ENCODE peak calls at places on chromosomes 5 and 9, in seven cellular contexts. K, P, B, R, Y, X and U are unnamed samples.

GRCh38 chr9:103397868-103398600 is 402.9 kb downstream of the CYLC2 start:
- DNase-seq in K (no peak), P (peak), B (no peak), R (peak), Y (no peak), X (peak), U (peak)

GRCh38 chr5:154652746-154653417 is 102.3 kb upstream of the LARP1 start:
- DNase-seq in K (no peak), P (no peak), B (no peak), R (no peak), Y (no peak), X (no peak), U (no peak)

GRCh38 chr9:131310833-131311554 is 21.5 kb downstream of the PLPP7 start:
- DNase-seq in K (no peak), P (peak), B (no peak), R (no peak), Y (peak), X (peak), U (peak)

GRCh38 chr5:56481147-56481997 is 248.2 kb upstream of the ANKRD55 start:
- DNase-seq in K (peak), P (peak), B (no peak), R (peak), Y (peak), X (peak), U (peak)

GRCh38 chr9:95753762-95754465 is 121.6 kb upstream of the ERCC6L2 start:
- DNase-seq in K (no peak), P (no peak), B (no peak), R (no peak), Y (no peak), X (peak), U (no peak)

GRCh38 chr5:171484460-171484899 is 65.0 kb downstream of the FGF18 start:
- DNase-seq in K (no peak), P (peak), B (no peak), R (peak), Y (peak), X (no peak), U (no peak)

GRCh38 chr5:68529581-68529980 is 314.0 kb downstream of the PIK3R1 start:
- DNase-seq in K (no peak), P (no peak), B (no peak), R (no peak), Y (no peak), X (no peak), U (no peak)

GRCh38 chr9:79623799-79624721 is 52.3 kb downstream of the TLE4 start:
- DNase-seq in K (peak), P (peak), B (no peak), R (peak), Y (no peak), X (peak), U (no peak)

GRCh38 chr5:62259699-62260220 is 46.2 kb upstream of the KIF2A start:
- DNase-seq in K (no peak), P (no peak), B (no peak), R (no peak), Y (no peak), X (peak), U (no peak)

GRCh38 chr5:9104576-9105339 is 441.1 kb downstream of the SEMA5A start:
- DNase-seq in K (no peak), P (no peak), B (no peak), R (no peak), Y (no peak), X (no peak), U (no peak)

GRCh38 chr9:97773723-97774122 is 76.6 kb upstream of the XPA start:
- DNase-seq in K (no peak), P (no peak), B (no peak), R (no peak), Y (no peak), X (no peak), U (peak)

GRCh38 chr5:89343666-89344065 is 460.7 kb upstream of the MEF2C start:
- DNase-seq in K (no peak), P (peak), B (no peak), R (peak), Y (no peak), X (no peak), U (no peak)

DNA sequence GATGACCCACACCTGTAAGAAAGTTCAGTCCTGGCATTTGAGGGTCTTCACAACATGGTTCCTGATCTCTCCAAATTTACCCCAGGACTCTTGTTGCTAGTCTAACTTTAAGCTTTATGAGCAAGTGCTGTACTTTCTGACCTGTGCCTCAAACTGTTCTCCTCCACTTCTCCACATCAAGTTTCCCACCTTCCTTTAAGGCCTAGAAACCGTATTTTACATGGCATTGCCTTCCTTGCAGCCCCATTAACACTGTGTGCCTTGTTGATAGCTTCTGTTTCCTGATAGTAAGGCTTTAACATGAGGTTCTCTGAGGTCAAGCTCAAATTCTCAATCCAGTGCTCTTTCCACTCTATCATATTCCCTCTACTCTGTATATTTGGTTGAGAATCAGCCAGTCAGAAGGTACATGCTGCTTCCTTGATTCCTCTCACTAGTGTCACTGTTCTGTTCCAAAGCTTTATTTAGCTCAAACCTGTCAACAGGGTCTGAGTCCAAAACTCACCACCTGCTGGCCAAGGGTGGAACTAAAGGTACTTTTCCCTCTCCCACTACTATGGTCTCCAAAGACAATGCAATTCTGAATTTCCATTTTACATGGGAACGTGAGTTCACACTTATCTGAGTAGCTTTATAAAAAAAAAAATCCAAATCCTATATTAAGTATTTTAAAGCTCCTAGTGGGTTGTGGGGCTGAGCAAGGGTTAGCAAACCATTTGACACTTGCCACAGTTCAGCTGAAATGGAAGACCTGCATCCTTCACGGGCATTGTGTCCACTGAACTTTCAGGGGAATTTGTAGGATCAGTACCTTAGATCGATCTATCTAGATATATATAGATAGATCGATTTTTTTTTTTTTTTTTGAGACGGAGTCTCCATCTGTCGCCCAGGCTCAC is 21.1 kb downstream of the VCP start:
- DNase-seq in K (no peak), P (peak), B (no peak), R (peak), Y (peak), X (peak), U (peak)
- TF ChIP-seq CTCF in K (peak), P (peak), B (peak), R (peak), Y (peak), X (peak), U (peak)

GRCh38 chr9:130241198-130241535 is 24.4 kb upstream of the HMCN2 start:
- DNase-seq in K (no peak), P (no peak), B (no peak), R (no peak), Y (no peak), X (no peak), U (no peak)
- TF ChIP-seq CTCF in K (no peak), P (no peak), B (no peak), R (no peak), Y (no peak), X (no peak), U (no peak)

DNA sequence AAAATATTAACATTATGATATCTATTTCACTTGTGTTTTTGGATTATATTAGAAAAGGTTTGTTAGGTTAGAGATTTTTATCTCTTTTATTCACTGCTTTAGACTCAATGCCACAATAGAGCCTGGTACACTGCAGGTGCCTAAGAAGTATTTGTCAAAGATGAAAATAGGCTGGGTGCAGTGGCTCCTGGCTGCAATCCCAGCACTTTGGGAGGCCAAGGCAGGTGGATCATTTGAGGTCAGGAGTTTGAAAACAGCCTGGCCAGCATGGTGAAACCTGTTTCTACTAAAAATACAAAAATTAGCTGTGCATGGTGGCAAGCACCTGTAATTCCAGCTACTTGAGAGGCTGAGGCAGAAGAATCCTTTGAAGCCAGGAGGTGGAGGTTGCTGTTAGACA is 64.3 kb downstream of the C9 start:
- DNase-seq in K (no peak), P (no peak), B (no peak), R (no peak), Y (no peak), X (no peak), U (peak)
- TF ChIP-seq CTCF in K (no peak), P (no peak), B (no peak), R (no peak), Y (no peak), X (no peak), U (no peak)

DNA sequence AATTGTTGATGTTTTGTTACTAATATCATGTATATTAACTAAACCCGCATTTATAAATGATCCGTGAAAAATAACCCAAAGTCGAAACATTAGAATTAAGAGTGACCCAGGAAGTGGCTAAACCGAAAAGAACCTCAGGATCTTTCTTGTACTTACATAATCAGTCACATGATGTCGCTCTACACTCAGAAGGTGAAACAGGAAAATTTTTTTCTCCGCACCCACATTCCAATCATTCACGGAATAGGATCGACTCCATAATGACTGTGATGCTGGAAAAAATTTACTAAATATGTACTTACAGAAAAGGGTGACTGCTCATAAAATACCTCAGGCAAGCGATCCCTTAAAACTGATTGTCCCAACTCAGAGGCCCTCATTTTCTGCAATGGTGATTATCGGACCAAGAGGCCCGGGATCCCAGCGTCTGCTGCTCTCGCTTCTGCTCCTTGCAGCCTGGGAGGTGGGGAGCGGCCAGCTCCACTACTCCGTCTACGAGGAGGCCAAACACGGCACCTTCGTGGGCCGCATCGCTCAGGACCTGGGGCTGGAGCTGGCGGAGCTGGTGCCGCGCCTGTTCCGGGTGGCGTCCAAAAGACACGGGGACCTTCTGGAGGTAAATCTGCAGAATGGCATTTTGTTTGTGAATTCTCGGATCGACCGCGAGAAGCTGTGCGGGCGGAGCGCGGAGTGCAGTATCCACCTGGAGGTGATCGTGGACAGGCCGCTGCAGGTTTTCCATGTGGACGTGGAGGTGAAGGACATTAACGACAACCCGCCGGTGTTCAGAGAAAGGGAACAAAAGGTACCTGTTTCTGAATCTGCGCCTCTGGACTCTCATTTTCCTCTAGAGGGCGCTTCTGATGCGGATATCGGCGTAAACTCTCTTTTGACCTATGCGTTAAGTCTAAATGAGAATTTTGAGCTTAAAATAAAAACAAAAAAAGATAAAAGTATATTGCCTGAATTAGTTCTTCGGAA is at the start of gene PCDHA12:
- DNase-seq in K (no peak), P (no peak), B (no peak), R (no peak), Y (no peak), X (no peak), U (no peak)
- TF ChIP-seq CTCF in K (no peak), P (no peak), B (no peak), R (no peak), Y (no peak), X (peak), U (no peak)

GRCh38 chr9:112443200-112443599 is 43.4 kb upstream of the KIAA1958 start:
- DNase-seq in K (no peak), P (no peak), B (no peak), R (peak), Y (peak), X (peak), U (no peak)
- TF ChIP-seq CTCF in K (peak), P (peak), B (no peak), R (peak), Y (peak), X (peak), U (peak)

DNA sequence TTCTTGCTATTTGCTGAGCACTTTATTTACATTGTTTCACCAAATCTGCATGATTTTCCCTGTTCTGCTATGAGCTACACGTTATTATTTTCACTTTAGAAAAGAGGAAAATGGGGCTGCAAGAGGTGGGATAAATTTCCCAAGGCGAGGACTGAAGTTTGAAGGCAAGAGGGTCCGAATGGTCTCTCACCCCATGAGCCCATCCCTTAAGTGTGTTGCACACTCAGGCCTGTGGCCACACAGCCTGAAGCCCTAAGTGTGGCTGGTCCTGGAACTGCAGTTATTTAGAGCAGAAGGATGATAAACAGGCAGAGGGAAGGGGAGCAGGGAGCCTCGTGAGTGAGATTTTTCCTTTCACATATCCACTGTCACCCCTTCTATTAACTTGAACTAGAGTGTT is 7.8 kb downstream of the PDE8B start:
- DNase-seq in K (no peak), P (no peak), B (no peak), R (no peak), Y (no peak), X (no peak), U (no peak)
- TF ChIP-seq CTCF in K (no peak), P (no peak), B (no peak), R (no peak), Y (no peak), X (no peak), U (no peak)

DNA sequence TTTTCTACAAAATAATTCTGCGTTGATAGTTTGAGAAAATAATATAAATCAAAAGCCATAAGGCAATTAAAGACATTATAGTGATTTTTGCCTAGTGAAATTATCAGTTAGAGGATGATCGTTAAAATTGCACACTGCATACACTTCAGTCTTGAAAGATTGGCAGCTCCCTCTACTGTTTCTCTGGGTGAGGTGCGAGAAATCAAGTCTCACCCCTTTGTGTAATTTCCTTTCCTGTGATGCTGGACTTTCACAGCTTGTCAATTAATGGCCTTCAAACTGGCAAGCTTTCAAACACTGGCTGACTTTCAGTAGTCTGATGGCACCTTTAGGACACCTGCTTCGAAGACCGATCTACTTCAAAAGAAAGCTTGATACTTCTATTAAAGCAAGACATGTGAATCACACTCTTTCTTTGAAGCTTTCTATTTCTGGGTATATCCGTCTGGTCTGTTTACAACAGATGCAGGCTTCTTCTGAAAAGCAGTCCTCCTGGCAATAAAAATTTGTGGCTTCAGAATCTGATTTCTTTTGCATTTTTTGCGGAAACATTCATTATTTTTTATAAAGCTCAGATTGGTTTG is 706.8 kb upstream of the PTPRD start:
- DNase-seq in K (no peak), P (no peak), B (no peak), R (no peak), Y (no peak), X (peak), U (no peak)
- TF ChIP-seq CTCF in K (no peak), P (peak), B (peak), R (no peak), Y (no peak), X (peak), U (no peak)

GRCh38 chr9:117927354-117927753 is 223.2 kb downstream of the TLR4 start:
- DNase-seq in K (no peak), P (no peak), B (no peak), R (no peak), Y (no peak), X (no peak), U (no peak)
- TF ChIP-seq CTCF in K (no peak), P (peak), B (no peak), R (no peak), Y (no peak), X (no peak), U (peak)

GRCh38 chr5:50975840-50976239 is 309.4 kb downstream of the PARP8 start:
- DNase-seq in K (no peak), P (no peak), B (no peak), R (no peak), Y (no peak), X (no peak), U (no peak)
- TF ChIP-seq CTCF in K (no peak), P (no peak), B (no peak), R (no peak), Y (no peak), X (no peak), U (no peak)

GRCh38 chr5:133627180-133627579 is 14.8 kb upstream of the FSTL4 start:
- DNase-seq in K (no peak), P (no peak), B (no peak), R (no peak), Y (no peak), X (no peak), U (no peak)
- TF ChIP-seq CTCF in K (no peak), P (no peak), B (no peak), R (no peak), Y (no peak), X (no peak), U (no peak)